ENCODE peak calls at places on chromosome 17, in nine cellular contexts. A is T-cell, W is DMS79 treated with DMSO at 0.1 percent for 48 hours, L is GDM1, J is spleen, M is left ventricle myocardium superior, E is substantia nigra, I is IMR-90, H is HEK293T. D is an unnamed sample.

GRCh38 chr17:59901604-59902003 is 8.7 kb downstream of the RPS6KB1 start:
- DNase-seq in W (no peak), H (no peak), A (no peak), L (no peak), I (no peak), E (no peak), J (no peak), M (no peak), D (no peak)

GRCh38 chr17:13735444-13735843 is 133.7 kb upstream of the HS3ST3A1 start:
- DNase-seq in M (no peak), A (no peak), I (peak), L (no peak), J (no peak), E (no peak), H (no peak), W (no peak), D (no peak)

GRCh38 chr17:7754656-7755055 is 37.1 kb downstream of the DNAH2 start:
- DNase-seq in L (no peak), M (no peak), J (no peak), I (no peak), W (no peak), H (no peak), E (no peak), A (no peak), D (no peak)

GRCh38 chr17:27993161-27993695 is 49.2 kb upstream of the NLK start:
- DNase-seq in W (no peak), L (no peak), I (no peak), M (no peak), J (no peak), H (no peak), E (peak), A (no peak), D (no peak)

GRCh38 chr17:64244165-64244564 is 18.9 kb downstream of the TEX2 start:
- DNase-seq in J (no peak), M (no peak), L (no peak), I (peak), H (no peak), A (no peak), E (no peak), W (no peak), D (no peak)

GRCh38 chr17:73571524-73572130 is 72.6 kb downstream of the SDK2 start:
- DNase-seq in I (no peak), J (peak), H (no peak), E (no peak), M (peak), W (peak), A (no peak), L (no peak), D (no peak)

GRCh38 chr17:68955181-68955841 is at the start of gene ABCA8:
- DNase-seq in J (no peak), M (no peak), E (peak), I (peak), H (no peak), L (no peak), A (no peak), W (no peak), D (no peak)

GRCh38 chr17:47733047-47733413 is at the start of gene TBX21:
- DNase-seq in E (no peak), L (peak), I (no peak), M (peak), W (peak), J (peak), A (peak), H (peak), D (no peak)

GRCh38 chr17:63446981-63447687 is 1.0 kb upstream of the CYB561 start:
- DNase-seq in H (no peak), J (no peak), A (peak), M (peak), L (peak), E (no peak), W (peak), I (no peak), D (peak)

GRCh38 chr17:68512967-68513474 is 791 bp downstream of the PRKAR1A start:
- DNase-seq in I (peak), L (no peak), A (no peak), H (peak), E (no peak), W (peak), J (no peak), M (no peak), D (no peak)

GRCh38 chr17:7894866-7895265 is 6.3 kb downstream of the CHD3 start:
- DNase-seq in I (no peak), A (no peak), M (no peak), L (no peak), E (no peak), H (no peak), J (no peak), W (no peak), D (no peak)

GRCh38 chr17:82566129-82566995 is 46.8 kb downstream of the FOXK2 start:
- DNase-seq in M (no peak), I (no peak), H (no peak), L (no peak), W (no peak), J (no peak), E (no peak), A (no peak), D (no peak)

GRCh38 chr17:81961087-81961514 is at the start of gene NOTUM:
- DNase-seq in J (no peak), L (no peak), W (no peak), E (no peak), A (no peak), I (peak), M (no peak), H (peak), D (no peak)

GRCh38 chr17:18093616-18094408 is 6.1 kb downstream of the DRG2 start:
- DNase-seq in E (no peak), H (peak), M (peak), A (no peak), J (no peak), W (no peak), I (peak), L (no peak), D (peak)

GRCh38 chr17:37090941-37091340 is 142.2 kb downstream of the AATF start:
- DNase-seq in E (no peak), I (no peak), M (no peak), L (no peak), A (no peak), W (no peak), J (no peak), H (no peak), D (no peak)

GRCh38 chr17:59001158-59001814 is 105.4 kb downstream of the TRIM37 start:
- DNase-seq in E (no peak), H (no peak), J (peak), L (peak), I (peak), M (no peak), A (peak), W (no peak), D (no peak)

GRCh38 chr17:78272181-78272913 is 40.9 kb downstream of the TMEM235 start:
- DNase-seq in J (peak), M (peak), W (no peak), H (no peak), I (peak), E (no peak), L (no peak), A (peak), D (no peak)

GRCh38 chr17:1188812-1189211 is 9.0 kb upstream of the ABR start:
- DNase-seq in J (no peak), I (peak), M (peak), A (no peak), L (no peak), H (no peak), E (peak), W (no peak), D (no peak)

GRCh38 chr17:44187131-44187899 is 543 bp downstream of the TMUB2 start:
- DNase-seq in I (peak), L (no peak), A (peak), M (no peak), W (no peak), J (peak), H (no peak), E (no peak), D (no peak)

GRCh38 chr17:41864498-41864836 is 756 bp downstream of the KLHL11 start:
- DNase-seq in A (no peak), M (no peak), E (no peak), W (no peak), L (no peak), J (no peak), H (no peak), I (no peak), D (peak)

GRCh38 chr17:56699186-56699895 is 105.8 kb downstream of the NOG start:
- DNase-seq in M (peak), J (no peak), I (peak), W (peak), L (no peak), H (peak), A (no peak), E (no peak), D (peak)

GRCh38 chr17:80789356-80789902 is 202.2 kb upstream of the CHMP6 start:
- DNase-seq in L (no peak), J (peak), A (no peak), M (no peak), I (peak), W (no peak), E (no peak), H (no peak), D (no peak)

GRCh38 chr17:76726231-76726765 is at the start of gene JMJD6:
- DNase-seq in H (peak), L (peak), W (peak), M (peak), I (peak), E (peak), J (peak), A (no peak), D (peak)

GRCh38 chr17:51351090-51351489 is 90.7 kb downstream of the UTP18 start:
- DNase-seq in M (no peak), A (no peak), I (no peak), E (no peak), H (no peak), W (no peak), J (no peak), L (no peak), D (no peak)

GRCh38 chr17:79622776-79623175 is 11.9 kb upstream of the RBFOX3 start:
- DNase-seq in H (no peak), L (no peak), W (no peak), A (no peak), M (no peak), I (no peak), J (peak), E (no peak), D (no peak)

GRCh38 chr17:7956208-7956965 is 24.4 kb downstream of the CNTROB start:
- DNase-seq in M (peak), I (peak), W (no peak), A (no peak), J (no peak), E (peak), L (no peak), H (no peak), D (no peak)

GRCh38 chr17:3893720-3894116 is 865 bp upstream of the CAMKK1 start:
- DNase-seq in I (no peak), H (no peak), A (no peak), M (no peak), E (no peak), W (no peak), J (no peak), L (no peak), D (no peak)

GRCh38 chr17:50255766-50256480 is 18.3 kb upstream of the TMEM92 start:
- DNase-seq in I (no peak), W (no peak), A (no peak), M (no peak), E (no peak), L (no peak), H (peak), J (no peak), D (no peak)

GRCh38 chr17:4354862-4355514 is 11.5 kb downstream of the UBE2G1 start:
- DNase-seq in W (no peak), E (no peak), H (no peak), M (no peak), L (no peak), J (no peak), A (no peak), I (no peak), D (no peak)

GRCh38 chr17:64163468-64163867 is 33.5 kb upstream of the ERN1 start:
- DNase-seq in L (no peak), E (no peak), A (no peak), J (no peak), H (no peak), M (no peak), I (no peak), W (no peak), D (no peak)

GRCh38 chr17:80782536-80783427 is 208.9 kb upstream of the CHMP6 start:
- DNase-seq in I (peak), W (no peak), M (no peak), E (no peak), J (no peak), H (no peak), A (peak), L (peak), D (no peak)

GRCh38 chr17:63697341-63698286 is 2.3 kb downstream of the LIMD2 start:
- DNase-seq in J (peak), M (peak), A (peak), W (no peak), E (peak), H (peak), L (peak), I (no peak), D (peak)

GRCh38 chr17:67471118-67471517 is 94.0 kb downstream of the PITPNC1 start:
- DNase-seq in J (no peak), L (no peak), H (no peak), A (no peak), E (no peak), M (no peak), W (no peak), I (no peak), D (no peak)

D was measured in NCI-H2029.